ENCODE peak calls at places on chromosomes 11 and 22, in seven cellular contexts. Z is prostate gland, H is transverse colon, R is sigmoid colon, I is SK-N-SH, N is GM12892, J is HL-60. G is an unnamed sample.

GRCh38 chr11:64801591-64802369 is 1.2 kb downstream of the MAP4K2 start:
- DNase-seq in I (peak), Z (no peak), J (no peak), H (no peak), R (peak), N (no peak), G (no peak)

GRCh38 chr11:71962428-71963038 is 33.7 kb downstream of the RNF121 start:
- DNase-seq in J (no peak), R (no peak), H (no peak), I (no peak), Z (no peak), N (no peak), G (peak)

GRCh38 chr22:46085831-46086576 is 64.3 kb upstream of the PPARA start:
- DNase-seq in H (peak), I (no peak), N (no peak), J (no peak), R (peak), Z (peak), G (no peak)

GRCh38 chr11:15695096-15695721 is 580.5 kb downstream of the INSC start:
- DNase-seq in J (no peak), H (no peak), R (no peak), N (no peak), I (no peak), Z (no peak), G (no peak)

GRCh38 chr11:7034019-7034418 is 13.7 kb downstream of the NLRP14 start:
- DNase-seq in N (no peak), J (no peak), H (no peak), Z (no peak), I (no peak), R (no peak), G (no peak)

GRCh38 chr22:45201678-45202332 is 38.1 kb downstream of the NUP50 start:
- DNase-seq in I (no peak), J (no peak), N (no peak), Z (no peak), R (peak), H (no peak), G (no peak)

GRCh38 chr11:14114269-14114668 is 151.7 kb downstream of the SPON1 start:
- DNase-seq in N (no peak), I (no peak), R (no peak), H (no peak), J (no peak), Z (no peak), G (no peak)

GRCh38 chr11:25776238-25776637 is 555.7 kb upstream of the ANO3 start:
- DNase-seq in H (no peak), I (no peak), N (no peak), R (no peak), Z (no peak), J (no peak), G (no peak)

GRCh38 chr11:62431171-62431895 is 12.5 kb downstream of the SCGB1A1 start:
- DNase-seq in I (no peak), N (no peak), R (no peak), Z (no peak), J (no peak), H (no peak), G (no peak)

GRCh38 chr11:61687420-61687819 is 7.2 kb downstream of the DAGLA start:
- DNase-seq in H (no peak), N (no peak), J (no peak), I (no peak), Z (no peak), R (no peak), G (no peak)

GRCh38 chr22:31230871-31231621 is 18.9 kb downstream of the LIMK2 start:
- DNase-seq in R (no peak), H (peak), I (peak), J (no peak), Z (peak), N (no peak), G (no peak)

GRCh38 chr11:72738199-72739141 is 13.7 kb downstream of the ARAP1 start:
- DNase-seq in J (no peak), N (no peak), Z (no peak), H (no peak), I (no peak), R (peak), G (no peak)

GRCh38 chr22:42928969-42929837 is 72.1 kb upstream of the ARFGAP3 start:
- DNase-seq in N (no peak), I (no peak), H (no peak), R (no peak), Z (no peak), J (no peak), G (no peak)

GRCh38 chr11:116829525-116830183 is at the start of gene APOC3:
- DNase-seq in Z (no peak), N (no peak), I (peak), H (no peak), J (no peak), R (peak), G (no peak)

GRCh38 chr11:44418438-44418795 is 108.5 kb upstream of the ALX4 start:
- DNase-seq in R (no peak), J (no peak), I (no peak), Z (no peak), N (no peak), H (no peak), G (no peak)

GRCh38 chr11:114077482-114078305 is 18.2 kb downstream of the ZBTB16 start:
- DNase-seq in H (peak), Z (no peak), I (no peak), R (peak), N (no peak), J (no peak), G (no peak)

GRCh38 chr22:35892192-35892591 is 136.4 kb downstream of the RBFOX2 start:
- DNase-seq in J (no peak), N (no peak), I (no peak), Z (no peak), H (no peak), R (no peak), G (no peak)

GRCh38 chr11:62359475-62359874 is 22.2 kb downstream of the ASRGL1 start:
- DNase-seq in I (no peak), Z (no peak), J (no peak), N (no peak), H (no peak), R (no peak), G (no peak)

GRCh38 chr11:68032003-68032402 is 1.5 kb downstream of the NDUFS8 start:
- DNase-seq in R (no peak), N (no peak), Z (no peak), J (no peak), I (no peak), H (no peak), G (no peak)

GRCh38 chr11:68028802-68029475 is 1.5 kb upstream of the NDUFS8 start:
- DNase-seq in J (peak), N (no peak), R (no peak), I (no peak), H (no peak), Z (no peak), G (no peak)

GRCh38 chr11:68032997-68033707 is 2.7 kb downstream of the NDUFS8 start:
- DNase-seq in N (no peak), J (no peak), H (no peak), Z (no peak), I (no peak), R (no peak), G (no peak)

GRCh38 chr11:68031136-68031459 is 617 bp downstream of the NDUFS8 start:
- DNase-seq in I (no peak), J (no peak), Z (no peak), H (no peak), N (no peak), R (no peak), G (no peak)

DNA sequence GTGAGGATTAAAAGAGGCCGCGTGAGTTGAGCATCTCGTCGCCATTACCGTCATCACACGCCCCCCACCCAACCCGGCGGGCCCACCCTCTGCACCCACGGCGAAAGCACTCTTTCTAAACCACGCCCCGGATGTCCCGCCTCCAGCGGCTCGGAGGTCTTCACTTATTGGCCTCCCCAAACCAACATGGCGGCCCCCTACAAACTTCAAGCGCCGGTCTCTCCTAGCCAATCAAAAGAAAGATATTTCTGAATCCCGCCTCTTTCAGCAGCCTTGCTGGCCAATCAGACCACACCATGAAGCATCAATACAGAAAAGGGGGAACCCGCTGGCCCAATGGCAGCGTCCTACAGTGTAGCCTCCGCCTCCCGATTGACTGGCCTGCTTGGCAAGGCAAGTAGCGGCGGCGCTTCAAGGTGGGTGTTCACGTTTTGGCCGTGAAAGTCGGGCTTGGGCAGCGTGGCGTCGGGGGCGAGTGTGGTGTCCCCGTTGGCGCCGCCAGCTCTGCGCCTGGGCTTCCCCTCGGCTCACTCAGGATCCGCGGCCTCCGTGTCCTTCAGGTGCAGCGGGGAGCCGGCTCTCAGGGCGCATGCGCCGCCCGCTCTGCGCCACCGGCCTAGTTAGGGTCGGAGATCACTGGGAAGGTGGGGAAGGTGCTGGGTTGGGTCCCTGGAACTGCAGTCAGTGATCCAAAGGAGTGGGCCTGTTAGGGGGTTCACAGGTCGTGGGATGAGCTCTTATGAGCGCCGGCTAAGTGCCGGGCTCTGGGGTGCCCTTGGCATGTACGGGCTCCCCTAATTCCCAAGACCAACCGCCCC is at the start of gene NDUFS8:
- DNase-seq in N (peak), I (peak), H (peak), R (peak), Z (peak), J (peak), G (peak)
- TF ChIP-seq POLR2AphosphoS5 in N (peak), I (peak), H (peak), R (peak), Z (peak), J (peak), G (peak)

GRCh38 chr11:122785156-122785605 is 53.1 kb upstream of the CRTAM start:
- DNase-seq in N (no peak), Z (no peak), H (no peak), I (no peak), J (no peak), R (no peak), G (no peak)

GRCh38 chr11:122786896-122787295 is 51.4 kb upstream of the CRTAM start:
- DNase-seq in N (no peak), I (no peak), J (no peak), Z (no peak), R (no peak), H (no peak), G (no peak)

GRCh38 chr11:122782222-122782621 is 56.1 kb upstream of the CRTAM start:
- DNase-seq in H (no peak), Z (no peak), J (no peak), I (no peak), N (no peak), R (no peak), G (no peak)

GRCh38 chr11:122781378-122782040 is 56.8 kb upstream of the CRTAM start:
- DNase-seq in J (peak), Z (peak), I (peak), R (peak), H (peak), N (peak), G (peak)

GRCh38 chr11:122784325-122785155 is 53.8 kb upstream of the CRTAM start:
- DNase-seq in N (no peak), H (no peak), I (no peak), J (no peak), Z (no peak), R (peak), G (no peak)
- TF ChIP-seq POLR2AphosphoS5 in N (no peak), H (no peak), I (no peak), J (no peak), Z (no peak), R (peak), G (no peak)

GRCh38 chr11:45930951-45931563 is 8.6 kb downstream of the LARGE2 start:
- DNase-seq in R (no peak), J (no peak), I (no peak), H (no peak), N (no peak), Z (peak), G (no peak)

GRCh38 chr11:45931739-45932138 is 9.3 kb downstream of the LARGE2 start:
- DNase-seq in H (no peak), Z (no peak), J (no peak), N (no peak), R (no peak), I (no peak), G (no peak)

GRCh38 chr11:45928535-45929215 is 6.2 kb downstream of the LARGE2 start:
- DNase-seq in Z (no peak), J (no peak), R (no peak), I (no peak), H (peak), N (no peak), G (no peak)

GRCh38 chr11:45929486-45930030 is 7.1 kb downstream of the LARGE2 start:
- DNase-seq in R (no peak), Z (no peak), N (no peak), H (no peak), I (no peak), J (no peak), G (no peak)

DNA sequence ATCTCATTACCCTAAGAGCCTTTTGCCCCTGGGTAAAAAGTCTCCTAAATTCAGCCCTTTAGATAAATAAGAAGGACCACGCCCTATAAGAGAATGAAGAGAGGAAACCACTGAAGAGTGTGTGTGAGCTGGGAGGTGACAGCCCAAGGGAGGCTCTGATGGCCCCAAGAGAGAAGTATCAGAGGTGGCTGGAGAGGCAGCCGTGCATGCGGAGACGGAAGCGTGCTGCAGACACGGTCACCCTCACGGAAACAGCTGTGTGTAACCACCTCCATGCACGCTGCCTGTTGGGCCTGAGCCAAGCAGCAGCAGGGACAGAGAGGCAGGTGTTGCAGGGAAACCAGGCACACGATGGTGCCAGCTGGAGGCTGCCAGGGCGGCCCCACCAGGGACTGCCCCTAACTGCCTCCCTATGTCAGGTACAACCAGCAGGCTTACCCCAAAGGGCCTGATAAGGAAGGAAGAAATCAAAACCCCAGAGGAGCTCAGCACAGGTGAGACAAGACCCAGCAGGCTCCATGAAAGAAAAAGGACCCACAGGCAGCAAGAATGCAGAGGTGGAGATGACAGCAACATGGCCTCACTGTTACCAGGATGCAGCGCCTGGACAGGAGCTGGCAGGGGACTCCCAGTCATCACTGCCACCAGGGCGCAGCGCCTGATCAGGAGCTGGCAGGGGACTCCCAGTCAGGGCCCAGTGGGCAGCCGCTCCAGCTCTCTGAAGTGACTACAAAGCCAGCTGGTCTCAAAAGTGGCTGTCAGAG is 7.8 kb downstream of the LARGE2 start:
- DNase-seq in N (peak), I (peak), R (peak), Z (no peak), H (peak), J (peak), G (peak)
- TF ChIP-seq POLR2AphosphoS5 in N (peak), I (no peak), R (no peak), Z (no peak), H (peak), J (peak), G (peak)

GRCh38 chr11:123580557-123581275 is 73.7 kb downstream of the SCN3B start:
- DNase-seq in J (peak), Z (peak), N (peak), H (peak), I (peak), R (no peak), G (peak)
- TF ChIP-seq POLR2AphosphoS5 in J (no peak), Z (no peak), N (no peak), H (no peak), I (no peak), R (no peak), G (no peak)

DNA sequence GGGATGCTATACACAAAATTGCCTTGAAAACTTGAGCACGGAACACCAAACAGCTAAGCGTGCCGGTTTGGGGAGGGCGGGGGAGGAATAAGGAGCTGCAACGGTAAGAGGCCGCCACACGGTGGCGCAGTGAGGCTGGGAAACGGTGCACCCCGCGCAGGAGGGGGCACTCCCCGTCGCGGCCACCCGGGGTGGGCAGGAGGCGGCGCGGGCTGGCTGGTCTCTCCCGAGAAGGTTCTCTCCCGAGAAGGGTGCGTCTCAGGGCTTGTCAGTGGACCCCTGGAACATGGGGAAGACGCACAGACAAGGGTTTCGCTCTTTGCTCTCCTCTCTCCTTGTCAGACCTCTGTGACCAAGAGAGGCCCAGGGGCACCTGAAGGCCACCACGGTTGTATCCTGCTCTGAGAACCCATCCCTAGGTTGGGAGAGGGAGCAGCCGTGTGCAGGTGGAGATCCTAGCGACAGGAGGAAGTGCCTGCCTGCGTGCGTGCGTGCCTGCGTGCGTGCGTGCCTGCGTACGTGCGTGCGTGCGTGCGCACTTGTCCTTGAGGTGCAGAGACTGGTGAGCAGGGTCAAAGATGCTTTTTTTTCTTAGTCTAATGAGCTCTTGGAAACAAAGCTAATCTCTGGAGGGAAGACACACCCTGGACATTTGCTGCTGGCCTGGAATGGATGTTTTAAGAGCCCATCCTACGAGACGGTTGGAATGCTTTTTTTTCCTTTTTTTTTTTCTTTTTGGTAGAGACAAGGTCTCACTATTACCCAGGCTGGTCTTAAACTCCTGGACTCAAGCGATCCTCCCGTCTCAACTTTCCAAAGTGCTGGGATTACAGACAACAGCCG is 18.1 kb upstream of the JAM3 start:
- DNase-seq in R (peak), H (peak), I (peak), J (peak), Z (peak), N (peak), G (peak)
- TF ChIP-seq POLR2AphosphoS5 in R (peak), H (no peak), I (no peak), J (no peak), Z (peak), N (no peak), G (no peak)

GRCh38 chr11:66365711-66366619 is 5.6 kb downstream of the SLC29A2 start:
- DNase-seq in N (peak), H (no peak), J (no peak), R (peak), I (no peak), Z (no peak), G (no peak)
- TF ChIP-seq POLR2AphosphoS5 in N (no peak), H (no peak), J (peak), R (no peak), I (no peak), Z (no peak), G (no peak)

G was measured in GM12891.